ENCODE peak calls at places on chromosome 6, in five cellular contexts. O is small intestine, Z is mammary epithelial cell, C is psoas muscle, A is heart right ventricle. J is an unnamed sample. For H3K4me1, the result is how much of the 10 kb centered on the place peaks cover.

GRCh38 chr6:6724319-6725119 is 136.0 kb downstream of the LY86 start:
- DNase-seq in O (peak), Z (peak), A (peak), C (peak), J (peak)

GRCh38 chr6:102895683-102896082 is 1502.2 kb downstream of the GRIK2 start:
- DNase-seq in A (no peak), Z (no peak), O (no peak), C (no peak), J (no peak)

GRCh38 chr6:49551126-49551865 is 828 bp downstream of the C6orf141 start:
- DNase-seq in Z (no peak), A (no peak), O (peak), C (no peak), J (no peak)

GRCh38 chr6:97186416-97186999 is 96.5 kb downstream of the MMS22L start:
- DNase-seq in C (peak), A (peak), Z (peak), O (peak), J (peak)

GRCh38 chr6:42260424-42260888 is 42.8 kb upstream of the MRPS10 start:
- DNase-seq in Z (no peak), O (no peak), A (no peak), C (no peak), J (no peak)

GRCh38 chr6:82396964-82397761 is 33.5 kb downstream of the TPBG start:
- DNase-seq in A (no peak), O (no peak), C (no peak), Z (peak), J (no peak)

GRCh38 chr6:33904050-33904827 is 100.4 kb upstream of the MLN start:
- DNase-seq in O (peak), C (no peak), A (no peak), Z (no peak), J (peak)

GRCh38 chr6:94751641-94752329 is 825.5 kb upstream of the MANEA start:
- DNase-seq in A (no peak), C (no peak), Z (peak), O (no peak), J (no peak)

GRCh38 chr6:3747100-3747737 is 4.3 kb downstream of the PXDC1 start:
- DNase-seq in O (no peak), Z (no peak), C (no peak), A (no peak), J (no peak)

GRCh38 chr6:53483423-53484353 is 61.2 kb downstream of the GCLC start:
- DNase-seq in O (no peak), A (peak), Z (no peak), C (peak), J (no peak)

GRCh38 chr6:52994789-52995078 is 350 bp downstream of the GSTA4 start:
- DNase-seq in O (no peak), C (peak), A (peak), Z (no peak), J (no peak)

GRCh38 chr6:4470698-4471210 is 305.4 kb upstream of the CDYL start:
- DNase-seq in A (no peak), Z (no peak), O (no peak), C (no peak), J (no peak)

GRCh38 chr6:154857529-154857928 is 124.3 kb downstream of the SCAF8 start:
- DNase-seq in A (no peak), O (no peak), Z (no peak), C (no peak), J (no peak)

GRCh38 chr6:145096846-145097245 is 638.5 kb downstream of the EPM2A start:
- DNase-seq in O (peak), A (no peak), C (no peak), Z (peak), J (no peak)

GRCh38 chr6:125732398-125732797 is 17.0 kb upstream of the HEY2 start:
- DNase-seq in Z (no peak), O (no peak), C (no peak), A (no peak), J (no peak)

GRCh38 chr6:113856011-113856551 is 1.1 kb upstream of the MARCKS start:
- DNase-seq in Z (peak), C (no peak), A (peak), O (peak), J (peak)

GRCh38 chr6:131063028-131063763 is at the start of gene EPB41L2:
- DNase-seq in O (peak), C (peak), A (peak), Z (peak), J (peak)

GRCh38 chr6:56692586-56693245 is 50.0 kb upstream of the DST start:
- DNase-seq in C (no peak), Z (no peak), A (no peak), O (peak), J (no peak)

GRCh38 chr6:28165566-28165965 is 23.9 kb downstream of the ZKSCAN8 start:
- DNase-seq in Z (no peak), C (no peak), A (no peak), O (no peak), J (no peak)

GRCh38 chr6:26124550-26125014 is 37.4 kb downstream of the HFE start:
- DNase-seq in C (no peak), Z (no peak), O (peak), A (no peak), J (peak)

GRCh38 chr6:24918641-24919403 is 16.9 kb downstream of the RIPOR2 start:
- DNase-seq in Z (no peak), C (no peak), O (no peak), A (peak), J (no peak)

GRCh38 chr6:52645976-52646375 is 24.9 kb upstream of the TMEM14A start:
- DNase-seq in O (no peak), A (no peak), Z (no peak), C (no peak), J (no peak)

GRCh38 chr6:137892271-137892708 is 25.2 kb downstream of the TNFAIP3 start:
- DNase-seq in C (no peak), A (no peak), O (no peak), Z (peak), J (no peak)

GRCh38 chr6:28643017-28643740 is 117.5 kb downstream of the GPX5 start:
- DNase-seq in C (no peak), Z (peak), A (no peak), O (no peak), J (no peak)

GRCh38 chr6:125511809-125512341 is 210.1 kb upstream of the HDDC2 start:
- DNase-seq in A (no peak), C (no peak), O (no peak), Z (no peak), J (no peak)

GRCh38 chr6:21679761-21680265 is 86.3 kb downstream of the SOX4 start:
- DNase-seq in Z (peak), O (no peak), A (no peak), C (no peak), J (no peak)

GRCh38 chr6:138979365-138979764 is 8.7 kb downstream of the REPS1 start:
- DNase-seq in C (no peak), Z (no peak), O (no peak), A (no peak), J (no peak)

GRCh38 chr6:35552285-35552917 is 39.7 kb upstream of the TULP1 start:
- DNase-seq in C (no peak), Z (peak), A (no peak), O (peak), J (peak)

GRCh38 chr6:161798844-161799394 is 525.1 kb upstream of the AGPAT4 start:
- DNase-seq in Z (no peak), C (no peak), O (no peak), A (no peak), J (no peak)

GRCh38 chr6:73648166-73648565 is 5.6 kb downstream of the SLC17A5 start:
- DNase-seq in Z (no peak), O (no peak), C (no peak), A (no peak), J (no peak)

GRCh38 chr6:31285496-31285895 is 13.6 kb upstream of the HLA-C start:
- DNase-seq in O (no peak), A (no peak), C (no peak), Z (no peak), J (no peak)

GRCh38 chr6:151317206-151317994 is 74.0 kb downstream of the ZBTB2 start:
- DNase-seq in O (no peak), C (no peak), Z (peak), A (no peak), J (no peak)

GRCh38 chr6:34773906-34774305 is 16.6 kb downstream of the SNRPC start:
- DNase-seq in A (no peak), O (no peak), C (no peak), Z (no peak), J (no peak)

DNA sequence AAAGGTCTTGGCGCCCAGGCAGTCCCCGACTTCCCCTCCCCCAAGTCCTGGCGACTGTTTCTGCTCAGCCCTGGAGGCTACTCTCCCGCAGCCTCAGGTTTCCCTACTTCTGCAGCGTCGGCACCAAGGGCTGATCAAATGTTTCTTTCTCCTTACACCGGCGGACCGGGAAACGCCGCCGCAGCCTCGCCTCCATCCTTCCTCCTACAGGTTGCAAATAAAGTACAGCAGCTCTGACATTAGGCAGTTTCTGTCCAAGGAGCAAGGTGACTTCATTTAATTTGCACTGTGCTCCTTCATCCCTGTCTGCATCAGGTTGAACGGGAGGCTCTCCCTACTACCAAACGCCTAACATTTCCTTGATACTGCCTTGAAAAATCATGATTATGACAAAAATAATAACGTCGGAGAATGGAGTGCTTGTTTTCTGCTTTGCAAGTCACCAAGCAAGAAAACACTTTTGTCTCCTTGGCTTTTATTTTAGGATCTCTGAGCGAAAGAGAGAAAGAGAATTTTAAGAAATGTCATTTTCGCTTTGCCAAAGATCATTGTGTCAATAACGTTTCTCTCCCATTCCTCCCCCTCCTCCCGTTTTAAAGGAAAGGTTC is 1.0 kb downstream of the CLIC5 start:
- DNase-seq in A (peak), Z (no peak), C (peak), O (peak), J (peak)
- H3K4me3 ChIP-seq in A (peak), Z (peak), C (peak), O (peak), J (peak)

GRCh38 chr6:89320012-89320559 is 5.0 kb upstream of the GABRR2 start:
- DNase-seq in O (no peak), Z (no peak), A (no peak), C (no peak), J (no peak)
- H3K4me1 ChIP-seq in O (under half), Z (under half), A (under half), C (under half), J (under half)

GRCh38 chr6:11121851-11122250 is 10.3 kb upstream of the ERVFRD-1 start:
- DNase-seq in A (no peak), C (no peak), Z (no peak), O (no peak), J (no peak)

GRCh38 chr6:11123978-11124377 is 12.5 kb upstream of the ERVFRD-1 start:
- DNase-seq in O (no peak), C (no peak), A (no peak), Z (no peak), J (no peak)

GRCh38 chr6:11122380-11122779 is 10.9 kb upstream of the ERVFRD-1 start:
- DNase-seq in O (no peak), Z (no peak), A (no peak), C (no peak), J (no peak)

DNA sequence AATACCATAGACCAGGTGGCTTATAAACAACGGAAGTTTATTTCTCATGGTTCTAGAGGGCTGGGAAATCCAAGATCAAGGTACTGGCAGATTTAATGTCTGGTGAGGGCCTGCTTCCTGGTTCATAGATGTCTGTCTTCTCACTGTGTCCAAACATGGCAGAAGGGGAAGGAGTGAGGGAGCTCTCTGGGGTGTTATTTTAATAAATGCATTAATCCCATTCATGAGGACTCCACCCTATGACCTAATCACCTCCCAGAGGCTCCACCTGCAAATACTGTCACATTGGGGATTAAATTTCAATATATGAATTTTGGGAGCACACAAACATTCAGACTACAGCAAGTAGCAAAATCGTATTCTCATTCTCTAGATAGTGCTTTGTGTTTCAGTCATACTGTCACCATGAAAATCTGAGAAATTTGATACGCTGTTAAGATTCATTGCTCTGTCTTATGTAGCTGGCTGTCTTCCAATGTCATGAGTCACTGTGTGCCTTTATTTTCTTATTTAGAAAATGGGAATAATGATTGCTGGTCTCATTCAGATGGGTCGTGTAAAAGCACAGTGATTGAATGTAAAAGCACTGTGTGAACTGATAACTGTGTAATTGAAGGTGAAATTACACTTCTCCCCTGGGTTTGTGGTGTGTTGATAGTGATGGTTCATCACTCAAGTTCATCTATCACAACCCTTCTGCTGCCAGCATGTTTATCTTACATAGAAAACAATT is 8.9 kb upstream of the ERVFRD-1 start:
- DNase-seq in Z (peak), C (no peak), O (peak), A (no peak), J (no peak)
- H3K4me3 ChIP-seq in Z (no peak), C (no peak), O (no peak), A (no peak), J (no peak)

DNA sequence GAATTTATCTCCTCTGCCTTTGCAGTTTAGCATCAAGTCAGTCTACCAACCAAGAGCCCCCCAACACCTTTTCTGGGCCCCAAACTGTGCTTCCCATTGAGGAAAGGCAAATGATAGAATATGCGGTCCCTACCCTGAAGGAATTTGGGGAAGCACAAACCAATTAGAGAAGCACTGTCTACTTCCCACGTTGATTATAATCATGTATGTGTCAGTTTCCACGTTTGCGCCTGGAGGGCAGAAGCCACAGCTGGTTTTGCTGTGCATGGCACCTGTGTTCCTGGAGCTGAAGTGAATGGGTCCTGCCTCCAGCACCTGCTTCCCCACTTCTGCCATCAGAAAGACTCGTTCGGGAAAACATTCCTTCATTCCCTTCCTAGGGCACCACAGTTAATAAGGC is 333.7 kb downstream of the NRN1 start:
- DNase-seq in C (no peak), A (no peak), O (no peak), Z (no peak), J (no peak)
- H3K4me1 ChIP-seq in C (under half), A (under half), O (under half), Z (under half), J (under half)

GRCh38 chr6:156885562-156885961 is 108.4 kb downstream of the ARID1B start:
- DNase-seq in Z (no peak), C (no peak), A (no peak), O (no peak), J (no peak)
- H3K4me3 ChIP-seq in Z (no peak), C (no peak), A (no peak), O (no peak), J (no peak)

GRCh38 chr6:122461885-122462284 is 9.7 kb downstream of the SERINC1 start:
- DNase-seq in O (no peak), C (no peak), Z (no peak), A (no peak), J (no peak)
- H3K4me1 ChIP-seq in O (under half), C (half or more), Z (under half), A (half or more), J (half or more)